ENCODE peak calls at places on chromosomes 13 and 19, in four cellular contexts. L is choroid plexus epithelial cell, Y is tibial nerve, H is BJ. G is an unnamed sample.

GRCh38 chr13:44416297-44416696 is 42.7 kb downstream of the SERP2 start:
- DNase-seq in L (no peak), Y (no peak), H (no peak), G (no peak)

GRCh38 chr13:49791753-49792549 is 531 bp downstream of the KPNA3 start:
- DNase-seq in Y (peak), H (no peak), L (peak), G (no peak)

GRCh38 chr19:16952046-16952445 is 63.2 kb downstream of the F2RL3 start:
- DNase-seq in Y (no peak), H (no peak), L (no peak), G (no peak)

GRCh38 chr19:8490395-8490760 is 12.1 kb downstream of the PRAM1 start:
- DNase-seq in L (no peak), H (no peak), Y (no peak), G (no peak)

GRCh38 chr13:42038661-42039456 is 9.6 kb upstream of the DGKH start:
- DNase-seq in L (no peak), H (peak), Y (no peak), G (no peak)

GRCh38 chr13:99311748-99312492 is 4.7 kb upstream of the GPR183 start:
- DNase-seq in H (no peak), Y (peak), L (no peak), G (no peak)

GRCh38 chr19:2063824-2064223 is 12.8 kb upstream of the MKNK2 start:
- DNase-seq in L (no peak), H (no peak), Y (no peak), G (no peak)

GRCh38 chr13:50626031-50626643 is 217.4 kb downstream of the DLEU7 start:
- DNase-seq in L (peak), H (peak), Y (no peak), G (no peak)

GRCh38 chr19:33868821-33869412 is 72.2 kb downstream of the KCTD15 start:
- DNase-seq in H (no peak), Y (no peak), L (peak), G (no peak)

GRCh38 chr19:49473868-49474544 is at the start of gene FLT3LG:
- DNase-seq in L (peak), H (no peak), Y (peak), G (no peak)

GRCh38 chr13:26623125-26623524 is 65.6 kb downstream of the WASF3 start:
- DNase-seq in H (no peak), Y (no peak), L (peak), G (no peak)

DNA sequence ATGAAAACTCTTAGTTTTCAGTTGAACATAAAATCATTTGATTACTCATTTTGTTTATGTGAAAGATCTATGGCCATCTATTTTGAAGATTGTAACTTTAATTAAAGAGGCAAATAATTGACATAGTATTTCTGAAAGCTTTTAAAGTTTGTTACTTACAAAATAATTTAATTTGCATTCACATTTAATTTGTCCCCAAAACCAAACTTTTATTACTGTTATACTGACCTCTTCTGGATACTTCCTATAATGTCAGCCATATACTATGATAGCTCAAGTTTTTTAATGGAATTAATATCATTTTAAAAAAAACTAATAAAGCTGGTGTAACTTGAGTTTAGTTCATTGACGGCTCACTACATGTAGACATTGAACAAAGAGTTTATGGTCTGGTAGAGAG is 4.9 kb upstream of the SGCG start:
- DNase-seq in L (peak), H (no peak), Y (no peak), G (no peak)
- TF ChIP-seq CTCF in L (peak), H (peak), Y (no peak), G (peak)

DNA sequence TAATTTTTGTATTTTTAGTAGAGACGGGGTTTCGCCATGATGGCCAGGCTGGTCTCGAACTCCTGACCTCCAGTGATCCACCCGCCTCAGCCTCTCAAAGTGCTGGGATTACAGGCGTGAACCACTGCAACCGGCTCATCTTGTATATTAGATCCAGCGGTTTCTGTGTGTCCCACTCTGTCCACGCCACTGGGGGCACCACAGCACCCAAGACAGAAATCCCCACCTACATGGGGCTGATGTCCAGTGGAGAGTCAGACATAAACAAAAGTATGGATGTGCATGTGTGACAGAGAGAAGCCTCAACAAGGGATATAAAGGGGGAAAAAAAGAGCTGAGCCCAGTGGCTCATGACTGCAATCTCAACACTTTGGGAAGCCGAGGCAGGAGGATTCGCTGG is 65.8 kb upstream of the ADGRE5 start:
- DNase-seq in H (no peak), L (peak), Y (no peak), G (no peak)
- TF ChIP-seq CTCF in H (no peak), L (peak), Y (no peak), G (peak)

DNA sequence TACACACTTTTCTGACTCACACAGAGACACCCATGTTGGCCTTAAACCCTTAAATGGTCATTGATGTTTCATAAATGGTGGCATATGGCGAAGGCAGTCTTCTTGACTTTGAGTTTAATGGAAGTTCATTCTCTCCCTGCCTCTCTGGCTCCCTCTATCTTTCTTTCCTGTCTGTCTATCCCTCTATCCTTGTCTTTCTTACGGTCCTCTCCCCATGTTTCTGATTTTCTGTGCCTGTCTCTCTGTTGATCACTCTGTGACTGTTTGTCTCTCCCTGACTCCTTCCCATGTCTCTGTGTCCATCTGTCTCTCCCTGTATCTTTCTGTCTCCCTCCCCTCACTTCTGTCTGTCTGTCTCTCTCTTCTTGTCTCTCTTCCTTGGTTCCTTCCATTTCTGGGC is 43.2 kb upstream of the SHKBP1 start:
- DNase-seq in L (peak), H (no peak), Y (no peak), G (no peak)
- TF ChIP-seq CTCF in L (peak), H (peak), Y (no peak), G (peak)

GRCh38 chr19:29785955-29786589 is 25.7 kb upstream of the CCNE1 start:
- DNase-seq in H (no peak), Y (no peak), L (no peak), G (no peak)
- TF ChIP-seq CTCF in H (no peak), Y (no peak), L (peak), G (peak)

DNA sequence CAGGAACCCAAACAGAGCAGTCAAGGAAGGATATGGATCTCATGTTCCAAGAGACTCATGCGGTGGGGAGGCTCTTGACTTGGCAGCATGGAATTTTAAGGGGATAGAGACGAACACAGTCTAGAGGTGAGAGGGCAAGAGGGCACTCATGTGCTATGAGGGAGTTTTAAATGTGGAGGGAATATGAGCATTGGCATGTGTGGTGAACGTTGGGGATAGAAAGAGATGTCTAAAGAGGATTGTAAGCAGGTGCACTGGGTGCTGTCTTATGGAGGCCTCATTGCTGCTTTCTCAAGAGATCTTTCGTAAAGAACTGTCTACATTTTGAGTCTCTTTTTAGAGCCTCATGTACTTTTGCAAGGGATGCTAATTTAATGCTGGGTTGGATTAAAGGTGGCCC is 600.3 kb upstream of the GPC6 start:
- DNase-seq in H (no peak), Y (no peak), L (no peak), G (no peak)
- TF ChIP-seq CTCF in H (no peak), Y (no peak), L (no peak), G (no peak)

GRCh38 chr19:35511337-35511736 is 2.1 kb downstream of the DMKN start:
- DNase-seq in H (no peak), Y (no peak), L (no peak), G (no peak)

GRCh38 chr19:35513231-35513974 is at the start of gene DMKN:
- DNase-seq in Y (no peak), L (peak), H (no peak), G (no peak)

GRCh38 chr19:35512831-35513230 is 618 bp downstream of the DMKN start:
- DNase-seq in L (no peak), Y (no peak), H (no peak), G (no peak)

GRCh38 chr19:35516310-35516709 is 2.9 kb upstream of the DMKN start:
- DNase-seq in Y (no peak), H (no peak), L (no peak), G (no peak)

DNA sequence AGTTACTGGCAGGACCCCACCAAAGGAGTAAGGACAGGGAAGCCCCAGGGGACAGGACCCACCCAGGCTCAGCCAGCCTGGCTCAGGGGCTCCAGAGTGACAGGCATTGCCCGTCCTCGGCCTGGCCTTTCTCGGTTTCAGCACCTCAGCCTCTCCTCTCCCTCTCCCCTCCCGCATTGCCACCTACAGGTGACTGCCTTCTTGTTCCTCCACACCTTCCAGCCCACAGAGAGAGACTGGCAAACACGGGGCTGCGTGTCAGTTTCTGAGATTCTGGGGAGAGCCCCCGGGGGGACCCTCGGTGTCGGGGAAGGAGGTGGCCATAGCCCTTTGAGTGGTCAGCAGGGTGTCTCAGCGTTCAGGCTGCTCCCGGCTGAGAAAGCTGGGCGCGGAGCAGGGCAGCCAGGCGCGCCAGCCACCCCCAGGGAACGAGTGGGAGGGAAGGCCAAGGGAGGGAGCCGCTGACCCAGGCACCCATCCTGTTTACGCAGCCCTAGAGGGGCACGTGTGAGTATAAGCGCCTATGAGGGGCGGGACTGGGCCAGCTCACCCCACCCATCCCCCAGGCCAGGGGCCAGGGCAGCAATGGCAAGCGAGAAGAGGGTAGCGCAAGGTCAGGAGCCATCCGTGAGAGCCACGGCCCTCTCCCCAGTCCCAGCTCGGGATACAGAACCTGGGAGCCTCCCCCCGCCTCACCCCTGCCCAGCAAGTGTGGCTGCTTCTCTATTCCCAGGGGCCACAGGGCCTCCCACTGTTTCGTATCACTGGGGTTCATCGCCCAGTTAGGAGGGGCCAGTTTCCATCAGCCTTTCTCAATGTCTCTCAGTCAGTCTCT is 743 bp upstream of the DMKN start:
- DNase-seq in Y (no peak), H (no peak), L (peak), G (no peak)
- TF ChIP-seq CTCF in Y (no peak), H (peak), L (peak), G (peak)

G was measured in retinal pigment epithelial cell.